ENCODE peak calls at places on chromosomes 11 and 22, in four cellular contexts. N is osteocyte; U is RWPE1; L is activated T-helper 1 cell treated with anti-CD3 and anti-CD28 coated beads, Interleukin-2, amount 50 U/mL, for 16 hours. B is an unnamed sample.

GRCh38 chr11:128498846-128499245 is 88.5 kb downstream of the ETS1 start:
- DNase-seq in N (no peak), U (no peak), L (no peak), B (no peak)

GRCh38 chr11:91967018-91967715 is 257.5 kb upstream of the FAT3 start:
- DNase-seq in N (no peak), U (no peak), L (no peak), B (no peak)

GRCh38 chr11:877565-877964 is 33.0 kb downstream of the CHID1 start:
- DNase-seq in N (no peak), U (no peak), L (no peak), B (no peak)

GRCh38 chr11:124823512-124824376 is 23.5 kb upstream of the MSANTD2 start:
- DNase-seq in N (no peak), U (no peak), L (no peak), B (no peak)

GRCh38 chr11:117905524-117905923 is 23.7 kb downstream of the TMPRSS13 start:
- DNase-seq in N (no peak), U (no peak), L (no peak), B (no peak)

GRCh38 chr11:57143459-57143858 is 38.3 kb upstream of the LRRC55 start:
- DNase-seq in N (no peak), U (no peak), L (no peak), B (no peak)

GRCh38 chr22:23053912-23054530 is 16.3 kb upstream of the GNAZ start:
- DNase-seq in N (no peak), U (no peak), L (no peak), B (peak)

GRCh38 chr22:38706101-38706884 is 549 bp downstream of the GTPBP1 start:
- DNase-seq in N (no peak), U (no peak), L (no peak), B (peak)

GRCh38 chr11:8822476-8822875 is 88.5 kb upstream of the AKIP1 start:
- DNase-seq in N (no peak), U (no peak), L (no peak), B (no peak)